ENCODE peak calls at places on chromosomes 13 and 19, in five cellular contexts. G is nephron progenitor cell, H is foreskin fibroblast, L is fibroblast of mammary gland, K is neural crest cell. R is an unnamed sample.
A peak's percentile ranks its signal among the peaks of the same experiment; 100 is the strongest.

GRCh38 chr13:76928456-76928855 is 19.9 kb upstream of the ACOD1 start:
- DNase-seq in G (no peak), H (no peak), L (no peak), K (no peak), R (no peak)

GRCh38 chr19:42017040-42017439 is 23.0 kb upstream of the ATP1A3 start:
- DNase-seq in L (no peak), H (no peak), K (no peak), G (no peak), R (no peak)

GRCh38 chr13:93235258-93236015 is 8.8 kb downstream of the GPC6 start:
- DNase-seq in K (no peak), L (peak; percentile 88), G (no peak), H (peak; percentile 36), R (no peak)

GRCh38 chr13:95893861-95894260 is 159.3 kb downstream of the UGGT2 start:
- DNase-seq in H (no peak), K (no peak), G (no peak), L (no peak), R (no peak)

GRCh38 chr19:39843919-39844793 is 2.0 kb downstream of the FBL start:
- DNase-seq in G (no peak), L (peak; percentile 71), H (no peak), K (no peak), R (peak; percentile 18)

GRCh38 chr19:5141926-5142724 is 173.2 kb downstream of the KDM4B start:
- DNase-seq in L (no peak), H (no peak), G (no peak), K (no peak), R (no peak)

GRCh38 chr13:86155756-86156155 is 356.5 kb upstream of the SLITRK6 start:
- DNase-seq in G (no peak), L (no peak), H (no peak), K (no peak), R (no peak)

GRCh38 chr13:42753697-42754096 is 27.7 kb upstream of the FAM216B start:
- DNase-seq in H (no peak), L (peak; percentile 65), K (no peak), G (peak; percentile 6), R (no peak)

GRCh38 chr19:1274081-1274851 is 1.1 kb upstream of the FAM174C start:
- DNase-seq in H (no peak), K (no peak), L (no peak), G (no peak), R (no peak)

GRCh38 chr13:33235078-33235477 is 50.5 kb downstream of the STARD13 start:
- DNase-seq in L (peak; percentile 81), G (no peak), K (no peak), H (peak; percentile 73), R (no peak)

GRCh38 chr19:10001899-10002298 is 8.4 kb downstream of the COL5A3 start:
- DNase-seq in H (no peak), K (peak; percentile 20), L (peak; percentile 59), G (peak; percentile 25), R (no peak)

GRCh38 chr13:49124693-49125304 is 95.3 kb upstream of the MLNR start:
- DNase-seq in H (no peak), L (peak; percentile 38), G (no peak), K (no peak), R (no peak)

GRCh38 chr13:79385694-79386093 is 20.4 kb downstream of the RBM26 start:
- DNase-seq in L (peak; percentile 38), K (no peak), H (no peak), G (no peak), R (no peak)

GRCh38 chr19:33860691-33861090 is 64.0 kb downstream of the KCTD15 start:
- DNase-seq in G (no peak), H (no peak), K (no peak), L (no peak), R (no peak)
- TF ChIP-seq CTCF in G (no peak), H (no peak), K (no peak), L (no peak), R (no peak)

GRCh38 chr19:50008532-50008931 is 16.6 kb downstream of the VRK3 start:
- DNase-seq in H (no peak), G (peak; percentile 50), L (no peak), K (peak; percentile 28), R (no peak)
- TF ChIP-seq CTCF in H (peak; percentile 20), G (peak; percentile 10), L (peak; percentile 14), K (peak; percentile 47), R (no peak)

GRCh38 chr19:33194527-33194883 is 375 bp downstream of the LRP3 start:
- DNase-seq in H (no peak), K (no peak), L (no peak), G (peak; percentile 47), R (no peak)

GRCh38 chr19:33194884-33195710 is 967 bp downstream of the LRP3 start:
- DNase-seq in K (no peak), G (peak; percentile 50), L (peak; percentile 62), H (peak; percentile 41), R (no peak)

GRCh38 chr19:33196446-33197193 is 2.5 kb downstream of the LRP3 start:
- DNase-seq in K (no peak), G (no peak), L (no peak), H (no peak), R (no peak)

GRCh38 chr19:33197591-33198000 is 3.5 kb downstream of the LRP3 start:
- DNase-seq in K (no peak), H (no peak), L (no peak), G (no peak), R (no peak)

DNA sequence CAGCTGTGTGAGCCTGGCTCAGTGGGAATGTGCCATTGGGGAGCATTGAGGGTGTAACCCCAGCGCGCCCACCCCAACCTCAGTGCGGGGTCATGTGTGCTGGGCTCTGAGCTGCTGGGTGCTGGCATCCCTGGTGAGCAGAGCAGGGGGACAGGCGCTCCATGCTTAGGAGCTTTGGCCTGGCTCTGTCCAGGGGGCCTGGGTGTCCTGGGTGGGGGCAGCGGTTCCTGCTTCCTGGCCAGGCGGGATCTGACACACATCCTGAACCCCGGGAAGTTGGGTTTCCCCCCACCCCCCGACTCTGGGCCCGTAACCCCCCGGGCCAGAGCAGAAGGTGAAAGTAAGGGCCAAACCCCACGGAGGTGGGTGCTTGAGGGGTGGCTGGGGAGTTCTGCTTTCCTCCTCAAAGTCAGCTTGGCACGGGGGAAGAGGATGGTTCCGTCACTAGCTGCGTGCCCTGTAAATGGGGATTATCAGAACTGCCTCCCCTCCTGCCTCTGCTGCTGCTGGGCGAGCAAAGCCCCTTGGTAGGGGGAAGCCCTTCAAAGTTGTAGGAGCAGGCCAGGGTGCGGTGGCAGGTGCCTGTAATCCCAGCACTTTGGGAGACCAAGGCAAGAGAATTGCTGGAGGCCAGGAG is 1.7 kb downstream of the LRP3 start:
- DNase-seq in G (no peak), K (no peak), H (no peak), L (no peak), R (no peak)
- TF ChIP-seq CTCF in G (no peak), K (no peak), H (no peak), L (no peak), R (no peak)

DNA sequence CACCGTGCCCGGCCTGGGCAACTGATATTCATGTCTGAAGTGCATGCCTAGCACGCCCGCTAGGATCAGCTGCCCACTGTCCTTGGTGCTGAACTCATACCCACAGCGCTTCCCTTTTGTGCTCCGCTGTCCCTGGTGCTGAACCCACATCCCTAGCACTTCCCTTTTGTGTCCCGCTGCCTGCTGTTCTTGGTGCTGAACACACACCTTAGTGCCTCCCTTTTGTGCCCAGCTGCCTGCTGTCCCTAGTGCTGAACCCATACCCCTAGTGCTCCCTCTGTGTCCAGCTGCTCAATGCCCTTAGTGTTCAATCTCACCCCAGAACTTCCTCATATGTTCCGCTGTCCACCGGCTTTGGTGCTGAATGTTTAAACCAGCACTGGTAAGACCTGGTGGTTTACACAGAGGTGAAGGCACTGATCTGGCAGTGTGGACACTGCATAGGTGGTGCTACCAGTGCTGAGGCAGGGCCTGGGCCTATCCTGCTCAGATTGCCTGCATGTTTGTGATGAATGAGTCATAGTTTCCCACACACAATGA is 26.3 kb upstream of the SIGLEC11 start:
- DNase-seq in L (peak; percentile 91), H (peak; percentile 79), G (peak; percentile 98), K (peak; percentile 93), R (peak; percentile 70)
- TF ChIP-seq CTCF in L (no peak), H (no peak), G (no peak), K (peak; percentile 43), R (no peak)

GRCh38 chr13:50460366-50460765 is 383.1 kb downstream of the DLEU7 start:
- DNase-seq in H (no peak), L (no peak), G (no peak), K (no peak), R (no peak)
- TF ChIP-seq CTCF in H (no peak), L (no peak), G (no peak), K (no peak), R (no peak)

GRCh38 chr13:34647379-34647778 is 294.7 kb upstream of the NBEA start:
- DNase-seq in H (no peak), L (no peak), K (no peak), G (no peak), R (no peak)
- TF ChIP-seq CTCF in H (no peak), L (no peak), K (no peak), G (no peak), R (no peak)